ENCODE peak calls at places on chromosomes 16 and 17, in four cellular contexts. U is fibroblast of lung; R is keratinocyte; H is activated CD8-positive, alpha-beta T cell treated with anti-CD3 and anti-CD28 coated beads for 36 hours. Q is an unnamed sample.

GRCh38 chr16:31714899-31715504 is 158.6 kb upstream of the ZNF267 start:
- DNase-seq in R (no peak), H (peak; percentile 57), U (no peak), Q (no peak)

GRCh38 chr16:69396187-69397061 is 10.6 kb upstream of the TERF2 start:
- DNase-seq in R (no peak), U (peak; percentile 98), H (peak; percentile 84), Q (peak; percentile 56)

GRCh38 chr17:79801156-79802038 is 4.5 kb upstream of the CBX8 start:
- DNase-seq in U (no peak), H (no peak), R (no peak), Q (no peak)

GRCh38 chr16:28110074-28110473 is 46.6 kb upstream of the GSG1L start:
- DNase-seq in R (no peak), U (peak; percentile 22), H (no peak), Q (no peak)

GRCh38 chr16:4313563-4314531 is 2.0 kb upstream of the GLIS2 start:
- DNase-seq in R (no peak), H (peak; percentile 35), U (peak; percentile 34), Q (peak; percentile 81)

GRCh38 chr17:77301694-77302087 is 160.9 kb downstream of the SEC14L1 start:
- DNase-seq in U (no peak), H (no peak), R (no peak), Q (no peak)

GRCh38 chr17:46908352-46908751 is 14.6 kb upstream of the GOSR2 start:
- DNase-seq in U (no peak), R (no peak), H (no peak), Q (no peak)

GRCh38 chr17:81044764-81045589 is 10.0 kb downstream of the BAIAP2 start:
- DNase-seq in U (peak; percentile 61), R (no peak), H (no peak), Q (no peak)

GRCh38 chr17:80224683-80225082 is 4.5 kb downstream of the SLC26A11 start:
- DNase-seq in U (no peak), R (no peak), H (no peak), Q (no peak)

GRCh38 chr16:58843675-58844074 is 109.6 kb upstream of the GOT2 start:
- DNase-seq in R (no peak), H (no peak), U (peak; percentile 49), Q (peak; percentile 64)

GRCh38 chr17:70629902-70630301 is 460.6 kb downstream of the KCNJ2 start:
- DNase-seq in H (peak; percentile 4), U (peak; percentile 55), R (no peak), Q (no peak)
- TF ChIP-seq CTCF in H (no peak), U (peak; percentile 40), R (peak; percentile 33), Q (no peak)

DNA sequence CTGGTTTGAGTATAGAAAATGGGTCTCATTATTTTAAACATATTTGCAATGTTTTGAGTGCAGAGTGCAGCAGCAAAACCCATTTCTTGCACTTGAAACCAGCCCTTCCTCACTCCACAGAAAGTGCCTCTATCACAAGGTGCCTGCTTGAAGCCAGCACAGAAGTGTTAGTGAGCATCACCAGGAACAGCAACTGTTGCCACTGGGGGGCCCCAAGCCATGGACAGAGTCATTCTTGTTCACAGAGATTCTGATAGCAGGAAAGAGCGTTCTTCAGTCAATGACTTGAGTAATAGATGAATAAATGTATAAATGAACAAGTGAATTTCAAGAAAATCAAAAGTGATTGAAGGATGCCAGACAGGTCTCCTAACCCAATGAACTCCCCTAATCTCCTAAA is 45.6 kb downstream of the CHD9NB start:
- DNase-seq in H (no peak), U (no peak), R (no peak), Q (no peak)
- TF ChIP-seq CTCF in H (no peak), U (no peak), R (no peak), Q (no peak)

GRCh38 chr17:5050281-5050680 is 15.1 kb upstream of the SLC52A1 start:
- DNase-seq in R (no peak), U (peak; percentile 67), H (no peak), Q (no peak)

GRCh38 chr17:5055543-5055942 is 20.3 kb upstream of the SLC52A1 start:
- DNase-seq in U (no peak), R (no peak), H (no peak), Q (no peak)
- TF ChIP-seq CTCF in U (no peak), R (no peak), H (no peak), Q (no peak)

GRCh38 chr17:55770220-55770870 is 19.5 kb downstream of the PCTP start:
- DNase-seq in U (peak; percentile 80), R (no peak), H (no peak), Q (peak; percentile 48)
- TF ChIP-seq CTCF in U (peak; percentile 47), R (peak; percentile 36), H (peak; percentile 60), Q (peak; percentile 45)

GRCh38 chr17:65814418-65814817 is 253.0 kb upstream of the AXIN2 start:
- DNase-seq in U (no peak), R (no peak), H (no peak), Q (no peak)
- TF ChIP-seq CTCF in U (no peak), R (no peak), H (no peak), Q (no peak)

GRCh38 chr16:30377050-30377811 is 2.6 kb downstream of the MYL11 start:
- DNase-seq in H (no peak), U (no peak), R (no peak), Q (no peak)

GRCh38 chr16:30377812-30378235 is 3.2 kb downstream of the MYL11 start:
- DNase-seq in R (no peak), H (peak; percentile 92), U (peak; percentile 92), Q (peak; percentile 84)

GRCh38 chr16:30379165-30379783 is 3.1 kb downstream of the SEPTIN1 start:
- DNase-seq in R (no peak), U (no peak), H (no peak), Q (no peak)

GRCh38 chr16:30380072-30380471 is 2.3 kb downstream of the SEPTIN1 start:
- DNase-seq in H (no peak), R (no peak), U (no peak), Q (no peak)

DNA sequence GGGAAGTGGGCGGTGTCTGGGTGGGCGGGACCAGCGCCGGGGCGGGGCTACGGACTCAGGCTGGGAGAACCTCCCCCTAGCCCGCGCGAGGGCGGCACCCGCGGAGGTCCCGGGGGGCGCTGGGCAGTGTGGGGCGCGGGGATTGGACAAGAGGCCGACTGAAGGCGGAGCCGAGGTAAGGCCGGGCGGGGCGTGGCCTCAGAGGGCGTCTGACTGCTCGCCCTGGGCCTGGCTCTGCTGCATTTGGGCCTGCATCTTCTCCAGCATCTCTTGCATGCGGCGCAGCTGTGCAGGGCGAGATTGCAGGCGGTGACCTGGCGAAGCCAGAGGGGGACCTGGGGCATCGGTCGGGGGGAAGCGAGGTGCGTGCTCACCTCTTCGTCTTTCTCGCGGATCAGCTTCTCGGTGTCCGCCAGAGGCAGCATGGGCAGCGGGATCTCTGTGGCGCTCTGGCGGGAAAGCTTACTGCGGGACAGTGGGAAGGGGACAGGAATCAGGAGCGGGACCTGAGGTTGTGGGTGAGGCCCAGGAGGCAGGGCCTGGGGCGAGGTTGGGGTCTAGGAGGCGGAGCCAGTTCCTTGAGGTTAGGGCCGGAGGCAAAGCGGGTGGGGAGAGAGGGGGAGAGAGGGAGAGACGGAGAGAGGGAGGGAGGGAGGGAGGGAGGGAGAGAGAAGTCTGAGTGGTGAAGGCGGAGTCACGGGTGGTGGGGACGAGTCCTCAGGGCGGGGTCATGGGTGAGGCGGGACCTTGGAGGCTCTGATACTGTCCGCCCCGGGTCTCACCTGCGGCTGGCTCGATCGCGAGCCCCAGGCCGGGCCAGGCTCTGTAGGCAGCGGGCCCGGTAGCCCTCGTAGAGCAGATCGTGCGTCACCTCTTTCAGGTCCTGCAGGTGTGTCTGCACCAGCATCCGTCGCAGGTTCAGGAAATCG is 3.9 kb downstream of the SEPTIN1 start:
- DNase-seq in H (peak; percentile 100), U (peak; percentile 97), R (no peak), Q (peak; percentile 98)
- TF ChIP-seq CTCF in H (no peak), U (peak; percentile 23), R (peak; percentile 27), Q (no peak)

GRCh38 chr17:16939606-16940115 is 32.3 kb downstream of the TNFRSF13B start:
- DNase-seq in R (no peak), U (no peak), H (no peak), Q (no peak)

GRCh38 chr17:16941072-16941641 is 30.8 kb downstream of the TNFRSF13B start:
- DNase-seq in U (no peak), H (no peak), R (no peak), Q (no peak)

GRCh38 chr17:16939271-16939576 is 32.7 kb downstream of the TNFRSF13B start:
- DNase-seq in H (no peak), R (no peak), U (no peak), Q (no peak)

GRCh38 chr17:16941643-16942042 is 30.3 kb downstream of the TNFRSF13B start:
- DNase-seq in R (no peak), U (no peak), H (no peak), Q (no peak)

GRCh38 chr17:16940116-16940881 is 31.6 kb downstream of the TNFRSF13B start:
- DNase-seq in U (no peak), R (no peak), H (no peak), Q (no peak)
- TF ChIP-seq CTCF in U (no peak), R (no peak), H (no peak), Q (no peak)

GRCh38 chr17:78330570-78331224 is 29.2 kb downstream of the SOCS3 start:
- DNase-seq in H (no peak), R (no peak), U (peak; percentile 64), Q (no peak)

GRCh38 chr17:78327880-78328279 is 32.0 kb downstream of the SOCS3 start:
- DNase-seq in R (no peak), U (no peak), H (no peak), Q (no peak)

GRCh38 chr17:78332991-78333390 is 26.9 kb downstream of the SOCS3 start:
- DNase-seq in H (no peak), R (no peak), U (no peak), Q (no peak)

GRCh38 chr17:78332530-78332929 is 27.3 kb downstream of the SOCS3 start:
- DNase-seq in R (no peak), H (no peak), U (no peak), Q (no peak)

GRCh38 chr17:78329263-78330059 is 30.4 kb downstream of the SOCS3 start:
- DNase-seq in H (peak; percentile 62), R (no peak), U (peak; percentile 75), Q (no peak)
- TF ChIP-seq CTCF in H (no peak), R (no peak), U (no peak), Q (no peak)

Q was measured in GM13977.